ENCODE peak calls at places on chromosomes 6 and 20, in four cellular contexts. One of them, this sample, is unnamed.

GRCh38 chr6:158706369-158706982 is 56.6 kb downstream of the SYTL3 start:
- DNase-seq in stomach: peak
- DNase-seq in transverse colon: peak
- DNase-seq in breast epithelium: no peak
- DNase-seq in this sample: peak

GRCh38 chr6:20439558-20439957 is 37.9 kb downstream of the E2F3 start:
- DNase-seq in stomach: no peak
- DNase-seq in transverse colon: no peak
- DNase-seq in breast epithelium: no peak
- DNase-seq in this sample: no peak

GRCh38 chr6:163531122-163531521 is 116.6 kb downstream of the QKI start:
- DNase-seq in stomach: no peak
- DNase-seq in transverse colon: no peak
- DNase-seq in breast epithelium: no peak
- DNase-seq in this sample: no peak

GRCh38 chr6:23027281-23027680 is 457.9 kb downstream of the HDGFL1 start:
- DNase-seq in stomach: no peak
- DNase-seq in transverse colon: no peak
- DNase-seq in breast epithelium: no peak
- DNase-seq in this sample: no peak

GRCh38 chr20:2692036-2692885 is at the start of gene EBF4:
- DNase-seq in stomach: peak
- DNase-seq in transverse colon: peak
- DNase-seq in breast epithelium: no peak
- DNase-seq in this sample: peak

GRCh38 chr6:84183430-84183829 is 44.0 kb downstream of the CEP162 start:
- DNase-seq in stomach: no peak
- DNase-seq in transverse colon: no peak
- DNase-seq in breast epithelium: no peak
- DNase-seq in this sample: no peak

GRCh38 chr6:30615958-30616810 is 859 bp downstream of the PPP1R10 start:
- DNase-seq in stomach: no peak
- DNase-seq in transverse colon: no peak
- DNase-seq in breast epithelium: no peak
- DNase-seq in this sample: peak

GRCh38 chr6:7671076-7671475 is 54.8 kb upstream of the BMP6 start:
- DNase-seq in stomach: no peak
- DNase-seq in transverse colon: no peak
- DNase-seq in breast epithelium: no peak
- DNase-seq in this sample: no peak

GRCh38 chr6:81451787-81452186 is 300.7 kb downstream of the TENT5A start:
- DNase-seq in stomach: no peak
- DNase-seq in transverse colon: no peak
- DNase-seq in breast epithelium: no peak
- DNase-seq in this sample: peak

GRCh38 chr20:3483309-3483708 is 12.5 kb downstream of the ATRN start:
- DNase-seq in stomach: no peak
- DNase-seq in transverse colon: no peak
- DNase-seq in breast epithelium: no peak
- DNase-seq in this sample: no peak

GRCh38 chr6:134741193-134741521 is 208.7 kb downstream of the ALDH8A1 start:
- DNase-seq in stomach: no peak
- DNase-seq in transverse colon: no peak
- DNase-seq in breast epithelium: no peak
- DNase-seq in this sample: peak

GRCh38 chr6:116145786-116146675 is 20.1 kb upstream of the COL10A1 start:
- DNase-seq in stomach: no peak
- DNase-seq in transverse colon: no peak
- DNase-seq in breast epithelium: no peak
- DNase-seq in this sample: no peak

GRCh38 chr6:26086214-26086613 is 1.0 kb upstream of the HFE start:
- DNase-seq in stomach: no peak
- DNase-seq in transverse colon: no peak
- DNase-seq in breast epithelium: no peak
- DNase-seq in this sample: no peak

GRCh38 chr6:44276667-44277640 is 6.7 kb downstream of the TMEM151B start:
- DNase-seq in stomach: no peak
- DNase-seq in transverse colon: no peak
- DNase-seq in breast epithelium: no peak
- DNase-seq in this sample: no peak

GRCh38 chr20:41004561-41005360 is 23.9 kb upstream of the TOP1 start:
- DNase-seq in stomach: peak
- DNase-seq in transverse colon: no peak
- DNase-seq in breast epithelium: no peak
- DNase-seq in this sample: no peak

GRCh38 chr6:75326557-75327258 is 42.1 kb upstream of the TMEM30A start:
- DNase-seq in stomach: no peak
- DNase-seq in transverse colon: no peak
- DNase-seq in breast epithelium: no peak
- DNase-seq in this sample: peak

GRCh38 chr6:166032366-166033171 is 135.1 kb downstream of the TBXT start:
- DNase-seq in stomach: no peak
- DNase-seq in transverse colon: peak
- DNase-seq in breast epithelium: no peak
- DNase-seq in this sample: peak

GRCh38 chr6:31945507-31946369 is at the start of gene CFB:
- DNase-seq in stomach: peak
- DNase-seq in transverse colon: peak
- DNase-seq in breast epithelium: peak
- DNase-seq in this sample: peak

GRCh38 chr6:38209291-38209865 is 389.9 kb downstream of the ZFAND3 start:
- DNase-seq in stomach: no peak
- DNase-seq in transverse colon: no peak
- DNase-seq in breast epithelium: no peak
- DNase-seq in this sample: no peak

GRCh38 chr6:151730496-151730870 is 77.0 kb upstream of the ESR1 start:
- DNase-seq in stomach: no peak
- DNase-seq in transverse colon: no peak
- DNase-seq in breast epithelium: no peak
- DNase-seq in this sample: no peak

GRCh38 chr6:106849130-106849529 is 125.4 kb downstream of the CD24 start:
- DNase-seq in stomach: no peak
- DNase-seq in transverse colon: no peak
- DNase-seq in breast epithelium: no peak
- DNase-seq in this sample: no peak

GRCh38 chr6:158416841-158417759 is 104.8 kb downstream of the TULP4 start:
- DNase-seq in stomach: no peak
- DNase-seq in transverse colon: no peak
- DNase-seq in breast epithelium: no peak
- DNase-seq in this sample: no peak

GRCh38 chr6:157325069-157325805 is 1.9 kb upstream of the TMEM242 start:
- DNase-seq in stomach: no peak
- DNase-seq in transverse colon: no peak
- DNase-seq in breast epithelium: no peak
- DNase-seq in this sample: no peak

GRCh38 chr20:64188682-64189529 is 24.7 kb downstream of the MYT1 start:
- DNase-seq in stomach: no peak
- DNase-seq in transverse colon: peak
- DNase-seq in breast epithelium: no peak
- DNase-seq in this sample: peak

GRCh38 chr20:31472395-31473330 is 2.3 kb downstream of the DEFB124 start:
- DNase-seq in stomach: no peak
- DNase-seq in transverse colon: no peak
- DNase-seq in breast epithelium: no peak
- DNase-seq in this sample: no peak

GRCh38 chr6:125738276-125738675 is 11.2 kb upstream of the HEY2 start:
- DNase-seq in stomach: no peak
- DNase-seq in transverse colon: no peak
- DNase-seq in breast epithelium: no peak
- DNase-seq in this sample: no peak

GRCh38 chr20:19382371-19382770 is 169.9 kb downstream of the SLC24A3 start:
- DNase-seq in stomach: no peak
- DNase-seq in transverse colon: no peak
- DNase-seq in breast epithelium: no peak
- DNase-seq in this sample: no peak

GRCh38 chr6:105921781-105922180 is 164.4 kb upstream of the PRDM1 start:
- DNase-seq in stomach: no peak
- DNase-seq in transverse colon: no peak
- DNase-seq in breast epithelium: no peak
- DNase-seq in this sample: no peak

GRCh38 chr20:21559305-21559704 is 45.4 kb upstream of the NKX2-2 start:
- DNase-seq in stomach: no peak
- DNase-seq in transverse colon: no peak
- DNase-seq in breast epithelium: no peak
- DNase-seq in this sample: no peak

GRCh38 chr20:6975326-6975725 is 207.8 kb downstream of the BMP2 start:
- DNase-seq in stomach: no peak
- DNase-seq in transverse colon: no peak
- DNase-seq in breast epithelium: no peak
- DNase-seq in this sample: no peak

GRCh38 chr20:50533061-50533460 is 22.9 kb downstream of the PTPN1 start:
- DNase-seq in stomach: no peak
- DNase-seq in transverse colon: no peak
- DNase-seq in breast epithelium: no peak
- DNase-seq in this sample: no peak

GRCh38 chr20:53660078-53660909 is 66.7 kb upstream of the ZNF217 start:
- DNase-seq in stomach: no peak
- DNase-seq in transverse colon: peak
- DNase-seq in breast epithelium: no peak
- DNase-seq in this sample: peak

GRCh38 chr20:23136893-23137745 is 51.0 kb upstream of the CD93 start:
- DNase-seq in stomach: no peak
- DNase-seq in transverse colon: no peak
- DNase-seq in breast epithelium: no peak
- DNase-seq in this sample: no peak

GRCh38 chr6:112148103-112148502 is 60.7 kb downstream of the FAM229B start:
- DNase-seq in stomach: no peak
- DNase-seq in transverse colon: no peak
- DNase-seq in breast epithelium: no peak
- DNase-seq in this sample: peak

GRCh38 chr6:36386495-36387439 is 702 bp downstream of the ETV7 start:
- DNase-seq in stomach: peak
- DNase-seq in transverse colon: peak
- DNase-seq in breast epithelium: no peak
- DNase-seq in this sample: peak

DNA sequence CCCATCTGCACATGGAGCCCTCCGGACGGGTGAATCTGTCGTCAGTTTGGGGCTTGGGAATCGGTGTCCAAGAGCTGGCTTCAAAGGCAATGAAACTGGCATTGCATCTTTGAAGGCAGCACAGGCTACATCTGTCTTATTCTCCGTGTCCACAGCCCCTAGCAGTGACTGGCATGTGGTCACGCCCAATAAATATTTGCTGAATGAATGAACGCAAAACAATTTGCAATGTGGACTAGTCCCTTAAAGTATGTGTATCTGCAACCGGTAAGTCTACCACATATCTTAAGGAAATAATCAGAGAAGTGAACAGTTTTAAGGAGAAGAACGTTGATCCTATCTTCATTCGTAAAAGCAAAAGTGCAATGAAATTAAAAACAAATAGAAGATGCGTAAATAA is 8.0 kb upstream of the PMEPA1 start:
- DNase-seq in stomach: no peak
- DNase-seq in transverse colon: no peak
- DNase-seq in breast epithelium: no peak
- DNase-seq in this sample: no peak
- TF ChIP-seq POLR2AphosphoS5 in stomach: no peak
- TF ChIP-seq POLR2AphosphoS5 in transverse colon: no peak
- TF ChIP-seq POLR2AphosphoS5 in breast epithelium: no peak
- TF ChIP-seq POLR2AphosphoS5 in this sample: no peak

GRCh38 chr6:12384417-12384912 is 94.3 kb downstream of the EDN1 start:
- DNase-seq in stomach: no peak
- DNase-seq in transverse colon: no peak
- DNase-seq in breast epithelium: no peak
- DNase-seq in this sample: no peak

GRCh38 chr6:12385316-12385715 is 95.2 kb downstream of the EDN1 start:
- DNase-seq in stomach: no peak
- DNase-seq in transverse colon: no peak
- DNase-seq in breast epithelium: no peak
- DNase-seq in this sample: no peak

GRCh38 chr6:12381587-12381986 is 91.4 kb downstream of the EDN1 start:
- DNase-seq in stomach: no peak
- DNase-seq in transverse colon: no peak
- DNase-seq in breast epithelium: no peak
- DNase-seq in this sample: no peak

GRCh38 chr6:12386816-12387215 is 96.7 kb downstream of the EDN1 start:
- DNase-seq in stomach: no peak
- DNase-seq in transverse colon: no peak
- DNase-seq in breast epithelium: no peak
- DNase-seq in this sample: no peak

DNA sequence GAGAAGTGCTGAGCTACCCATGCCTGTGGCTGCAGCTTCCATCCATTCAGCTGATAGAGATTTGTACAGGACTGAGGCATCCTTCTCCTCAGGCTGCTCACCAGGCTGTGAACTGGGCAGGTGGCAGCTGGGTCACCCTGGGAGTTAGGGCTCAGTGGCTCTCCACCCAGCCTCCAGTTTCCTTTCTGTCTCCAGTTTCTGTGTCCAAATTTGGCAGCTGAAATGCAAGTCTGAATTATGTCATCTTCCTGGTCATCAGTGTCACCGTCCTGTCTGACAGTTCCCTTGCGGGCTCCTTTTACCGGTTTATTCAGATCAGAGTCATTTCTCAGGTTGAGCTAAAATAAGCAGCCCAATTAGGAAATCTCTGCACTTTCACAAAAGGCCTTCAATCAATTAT is 93.3 kb downstream of the EDN1 start:
- DNase-seq in stomach: no peak
- DNase-seq in transverse colon: no peak
- DNase-seq in breast epithelium: no peak
- DNase-seq in this sample: no peak
- TF ChIP-seq POLR2AphosphoS5 in stomach: no peak
- TF ChIP-seq POLR2AphosphoS5 in transverse colon: no peak
- TF ChIP-seq POLR2AphosphoS5 in breast epithelium: no peak
- TF ChIP-seq POLR2AphosphoS5 in this sample: no peak

GRCh38 chr20:57009775-57010174 is 256.7 kb downstream of the BMP7 start:
- DNase-seq in stomach: no peak
- DNase-seq in transverse colon: no peak
- DNase-seq in breast epithelium: no peak
- DNase-seq in this sample: no peak
- TF ChIP-seq POLR2AphosphoS5 in stomach: no peak
- TF ChIP-seq POLR2AphosphoS5 in transverse colon: no peak
- TF ChIP-seq POLR2AphosphoS5 in breast epithelium: no peak
- TF ChIP-seq POLR2AphosphoS5 in this sample: no peak

GRCh38 chr6:39422273-39422672 is 99.8 kb upstream of the KCNK16 start:
- DNase-seq in stomach: no peak
- DNase-seq in transverse colon: no peak
- DNase-seq in breast epithelium: no peak
- DNase-seq in this sample: no peak

GRCh38 chr6:39419607-39420006 is 97.1 kb upstream of the KCNK16 start:
- DNase-seq in stomach: no peak
- DNase-seq in transverse colon: no peak
- DNase-seq in breast epithelium: no peak
- DNase-seq in this sample: no peak

GRCh38 chr6:39417440-39417839 is 94.9 kb upstream of the KCNK16 start:
- DNase-seq in stomach: no peak
- DNase-seq in transverse colon: no peak
- DNase-seq in breast epithelium: no peak
- DNase-seq in this sample: no peak

GRCh38 chr6:39421383-39422225 is 99.1 kb upstream of the KCNK16 start:
- DNase-seq in stomach: no peak
- DNase-seq in transverse colon: no peak
- DNase-seq in breast epithelium: no peak
- DNase-seq in this sample: no peak

GRCh38 chr6:39420300-39421265 is 98.1 kb upstream of the KCNK16 start:
- DNase-seq in stomach: peak
- DNase-seq in transverse colon: peak
- DNase-seq in breast epithelium: no peak
- DNase-seq in this sample: no peak
- TF ChIP-seq POLR2AphosphoS5 in stomach: no peak
- TF ChIP-seq POLR2AphosphoS5 in transverse colon: peak
- TF ChIP-seq POLR2AphosphoS5 in breast epithelium: no peak
- TF ChIP-seq POLR2AphosphoS5 in this sample: no peak